ENCODE peak calls at places on chromosomes 5 and 9, in five cellular contexts. G is mammary epithelial cell, S is adrenal gland, D is Karpas-422, T is A549. P is an unnamed sample.

GRCh38 chr5:171965740-171966139 is 40.7 kb downstream of the FBXW11 start:
- DNase-seq in T (no peak), D (no peak), G (no peak), S (no peak), P (no peak)

GRCh38 chr9:71001780-71002386 is 119.5 kb downstream of the TRPM3 start:
- DNase-seq in T (peak; percentile 35), D (peak; percentile 62), S (peak; percentile 23), G (peak; percentile 51), P (no peak)

GRCh38 chr9:94846739-94847138 is 120.2 kb downstream of the AOPEP start:
- DNase-seq in D (no peak), T (no peak), S (no peak), G (no peak), P (no peak)

GRCh38 chr5:79759436-79759835 is 69.8 kb downstream of the CMYA5 start:
- DNase-seq in D (no peak), T (no peak), S (peak; percentile 21), G (peak; percentile 47), P (peak; percentile 41)

GRCh38 chr9:89465726-89466308 is 32.1 kb downstream of the SEMA4D start:
- DNase-seq in G (no peak), T (no peak), S (no peak), D (no peak), P (no peak)

GRCh38 chr5:137141779-137142178 is 357.3 kb downstream of the SPOCK1 start:
- DNase-seq in D (peak; percentile 67), S (no peak), T (no peak), G (peak; percentile 43), P (peak; percentile 82)

GRCh38 chr9:130029591-130029990 is 13.4 kb downstream of the FNBP1 start:
- DNase-seq in G (no peak), D (no peak), S (no peak), T (no peak), P (no peak)

GRCh38 chr5:127290019-127290945 is at the start of gene MEGF10:
- DNase-seq in G (peak; percentile 46), S (peak; percentile 54), D (no peak), T (no peak), P (no peak)

GRCh38 chr9:69822091-69822750 is 1.6 kb downstream of the CFAP95 start:
- DNase-seq in T (peak; percentile 10), S (no peak), G (peak; percentile 25), D (peak; percentile 48), P (peak; percentile 67)

GRCh38 chr5:64973226-64973625 is 204.5 kb downstream of the CWC27 start:
- DNase-seq in T (no peak), G (no peak), S (no peak), D (no peak), P (no peak)

GRCh38 chr5:175538576-175538975 is 60.2 kb downstream of the SFXN1 start:
- DNase-seq in D (no peak), T (no peak), G (no peak), S (no peak), P (no peak)

GRCh38 chr9:85984457-85984856 is 43.5 kb downstream of the NAA35 start:
- DNase-seq in G (no peak), S (no peak), D (no peak), T (no peak), P (no peak)
- H3K4me3 ChIP-seq in G (no peak overlapping the region), S (no peak overlapping the region), D (no peak overlapping the region), T (no peak overlapping the region), P (no peak overlapping the region)

GRCh38 chr5:43461066-43461465 is 22.6 kb downstream of the TMEM267 start:
- DNase-seq in S (no peak), G (no peak), D (no peak), T (no peak), P (no peak)
- H3K4me3 ChIP-seq in S (no peak overlapping the region), G (no peak overlapping the region), D (no peak overlapping the region), T (no peak overlapping the region), P (no peak overlapping the region)

DNA sequence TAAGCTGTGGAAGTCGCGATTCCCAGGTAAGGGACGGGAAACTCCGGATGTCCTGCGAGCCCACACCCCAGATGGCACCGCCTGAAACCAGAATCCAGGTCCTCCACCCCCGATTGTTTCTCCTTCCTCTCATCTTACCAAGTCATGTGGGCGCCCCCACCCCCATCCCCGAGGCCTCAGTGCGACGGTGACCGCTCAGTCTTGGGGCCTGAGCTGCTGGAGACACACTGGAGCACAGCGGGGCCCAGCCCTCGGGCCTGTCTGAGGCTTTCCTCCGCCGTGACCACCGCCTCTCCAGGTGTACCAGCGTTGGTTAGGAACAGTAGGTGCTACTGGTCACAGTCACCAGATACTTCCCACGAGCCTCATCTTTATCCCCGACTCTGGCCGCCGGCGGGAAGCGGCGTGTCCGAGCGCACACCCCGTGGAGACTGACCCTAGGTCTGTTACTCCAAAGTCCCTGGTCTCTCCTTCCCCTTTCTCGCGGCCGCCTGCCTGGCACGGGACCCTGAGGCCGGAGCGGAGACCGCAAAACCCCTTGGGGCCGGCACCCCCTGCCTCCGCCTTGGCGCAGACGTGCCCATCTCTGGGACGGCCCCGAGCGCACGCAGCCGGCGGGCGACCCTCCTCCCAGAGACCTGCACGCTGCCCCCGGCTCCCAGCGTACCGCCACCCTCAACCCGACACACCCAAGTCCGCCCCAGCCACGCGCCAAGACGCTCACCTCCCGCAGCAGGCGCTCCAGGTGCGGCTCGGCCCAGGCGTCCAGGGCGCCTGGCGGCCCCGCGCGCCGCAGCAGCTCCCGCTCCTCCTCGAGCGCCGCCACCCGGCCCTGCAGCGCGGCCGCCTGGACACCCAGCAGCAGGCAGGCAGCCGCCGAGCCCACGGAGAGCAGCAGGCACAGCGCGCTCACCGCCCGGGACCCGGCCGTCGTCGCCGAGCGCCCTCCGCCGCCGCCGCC is 733 bp downstream of the COL23A1 start:
- DNase-seq in D (no peak), S (no peak), T (no peak), G (peak; percentile 7), P (no peak)
- H3K4me3 ChIP-seq in D (no peak overlapping the region), S (no peak overlapping the region), T (peak overlapping the region; percentile 36), G (no peak overlapping the region), P (peak overlapping the region; percentile 53)

DNA sequence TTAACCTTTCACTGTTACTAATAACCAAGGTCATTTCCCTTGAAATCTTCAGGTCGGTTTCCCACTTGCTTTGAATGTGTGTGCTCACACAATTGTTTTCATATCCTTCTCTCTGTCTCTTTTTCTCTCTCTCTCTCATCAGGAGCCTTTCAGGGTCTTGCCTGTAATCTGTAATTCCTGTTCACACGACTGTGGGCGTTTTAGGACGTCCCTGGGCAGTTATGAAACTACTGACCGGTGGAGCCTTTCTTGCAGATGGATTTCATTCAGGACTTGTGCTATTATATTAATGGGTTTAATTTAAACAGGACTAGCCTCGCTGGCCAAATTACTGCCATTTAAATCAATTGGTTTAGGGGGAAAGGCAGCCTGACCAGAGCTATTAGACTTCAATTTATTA is 316.1 kb upstream of the TLE4 start:
- DNase-seq in G (no peak), T (no peak), S (no peak), D (no peak), P (no peak)
- H3K4me3 ChIP-seq in G (no peak overlapping the region), T (no peak overlapping the region), S (no peak overlapping the region), D (no peak overlapping the region), P (no peak overlapping the region)

DNA sequence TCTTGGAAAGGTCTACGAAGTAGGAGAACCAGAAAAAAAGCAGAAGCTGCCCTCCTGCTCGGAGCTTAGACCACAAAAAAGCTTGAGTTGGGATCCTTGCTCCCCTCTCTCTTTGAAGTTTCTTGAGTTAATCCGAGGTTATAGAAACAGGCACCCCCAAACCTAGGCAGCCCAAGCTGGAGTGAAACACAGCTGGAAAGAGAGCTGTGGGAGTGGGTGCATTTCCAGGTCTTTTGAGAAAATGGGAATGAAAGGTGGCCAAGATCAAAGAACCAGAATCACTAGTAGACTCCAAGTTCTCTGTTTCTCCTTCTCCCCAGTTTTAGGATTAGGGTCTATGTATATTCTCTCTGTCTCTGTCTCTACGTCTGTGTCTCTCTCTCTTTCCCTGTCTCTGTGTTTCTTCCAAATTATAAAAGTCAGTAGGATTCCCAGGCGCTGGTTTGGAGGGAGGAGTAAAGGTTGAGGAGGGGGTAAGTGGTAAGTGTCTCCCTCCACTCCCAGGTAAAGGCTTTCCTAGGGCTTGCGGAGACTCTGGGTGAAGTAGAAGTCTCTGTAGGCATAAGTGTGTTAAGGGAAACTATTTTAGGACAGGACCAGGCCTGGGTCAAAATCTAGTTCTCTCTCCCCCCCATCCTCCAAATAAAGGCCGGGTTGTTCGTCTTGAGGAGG is 2.9 kb downstream of the LHX2 start:
- DNase-seq in S (no peak), T (no peak), D (no peak), G (no peak), P (no peak)
- H3K4me3 ChIP-seq in S (no peak overlapping the region), T (no peak overlapping the region), D (no peak overlapping the region), G (no peak overlapping the region), P (no peak overlapping the region)

DNA sequence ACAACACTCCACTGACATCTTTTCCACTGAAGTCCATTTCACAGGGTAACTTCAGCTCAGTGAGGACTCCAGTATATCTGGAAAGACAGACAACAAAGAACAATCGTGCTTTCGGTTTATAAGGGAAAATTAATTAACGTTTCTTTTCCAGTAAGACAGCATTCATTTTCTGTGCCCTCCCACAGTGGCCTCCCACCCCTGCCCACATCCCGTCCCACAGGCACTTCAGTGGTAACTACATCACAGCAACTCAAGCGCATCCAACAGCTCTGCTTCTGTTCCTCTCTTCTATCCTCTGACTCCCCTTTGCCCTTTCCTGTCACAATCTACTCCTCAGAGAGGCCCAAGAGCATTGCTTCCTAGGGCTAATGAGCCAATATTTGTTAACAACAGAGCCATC is 40.3 kb downstream of the GLDC start:
- DNase-seq in D (no peak), G (no peak), T (no peak), S (no peak), P (no peak)
- H3K4me3 ChIP-seq in D (no peak overlapping the region), G (no peak overlapping the region), T (no peak overlapping the region), S (no peak overlapping the region), P (no peak overlapping the region)

DNA sequence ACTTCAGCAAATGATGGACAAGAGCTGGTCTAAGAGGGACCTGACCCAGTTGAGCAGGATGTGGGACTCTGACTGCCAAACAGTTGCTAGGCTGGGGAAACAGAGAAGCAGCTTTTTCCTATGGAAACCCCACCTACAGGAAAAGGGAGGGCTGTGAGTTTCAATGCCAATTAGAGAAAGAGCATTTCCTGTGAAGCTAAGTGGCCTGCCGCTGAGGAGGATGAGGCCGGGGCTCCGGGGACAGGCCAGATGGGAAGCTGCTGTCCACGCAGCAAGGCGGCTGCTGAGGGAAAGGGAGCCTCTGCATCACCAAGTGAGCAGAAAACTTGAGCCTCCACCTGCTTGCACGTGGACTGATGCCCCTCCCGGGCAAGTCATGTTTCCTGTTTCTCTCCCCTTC is at the start of gene PCDH12:
- DNase-seq in T (no peak), D (no peak), G (no peak), S (no peak), P (no peak)
- H3K4me3 ChIP-seq in T (no peak within 1 kb of the TSS), D (no peak within 1 kb of the TSS), G (no peak within 1 kb of the TSS), S (no peak within 1 kb of the TSS), P (no peak within 1 kb of the TSS)

DNA sequence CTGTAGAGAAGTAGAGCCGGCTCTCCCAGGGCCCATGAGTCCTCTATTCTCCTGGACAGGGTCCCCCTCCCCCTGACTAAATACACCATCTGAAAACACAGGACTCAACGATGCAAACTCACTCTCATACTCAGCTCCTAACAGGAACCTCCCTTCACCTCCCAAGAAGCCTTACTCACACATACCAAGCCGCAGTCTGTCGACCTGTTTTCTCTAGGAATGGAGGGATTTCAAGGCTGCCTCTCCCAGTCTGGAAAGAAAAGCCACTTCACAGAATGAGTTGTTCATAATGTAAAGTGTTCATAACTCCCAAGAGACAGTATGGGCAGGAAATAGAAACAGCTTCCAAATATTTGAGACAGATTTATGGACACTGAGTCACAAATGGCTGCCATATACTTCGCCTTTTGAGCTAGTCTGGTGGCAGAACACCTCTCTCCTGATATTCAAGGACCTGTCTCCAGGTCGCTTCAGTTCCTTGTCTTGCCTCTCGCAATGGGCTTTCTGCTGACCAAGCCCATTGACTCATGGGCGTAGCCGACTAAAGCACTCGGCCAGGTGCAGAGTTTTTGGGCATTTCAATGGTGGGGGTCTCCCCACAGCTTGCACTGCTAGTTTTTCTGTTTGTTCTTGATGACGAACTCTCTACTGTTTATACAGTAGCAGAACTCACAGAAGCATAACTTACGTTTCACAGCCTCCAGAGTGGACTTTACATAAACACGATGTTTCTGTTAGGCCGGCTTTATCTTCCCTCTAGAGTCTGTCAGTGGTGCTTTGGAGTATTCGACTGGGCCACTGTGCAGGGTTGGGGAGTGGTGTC is 25.0 kb upstream of the IL17B start:
- DNase-seq in T (peak; percentile 72), D (no peak), S (no peak), G (no peak), P (peak; percentile 97)
- H3K4me3 ChIP-seq in T (no peak overlapping the region), D (no peak overlapping the region), S (no peak overlapping the region), G (no peak overlapping the region), P (no peak overlapping the region)